ENCODE peak calls at places on chromosomes 7 and 10, in nine cellular contexts. J is A549, B is HCT116, W is K562, X is SK-N-SH, G is HL-60, Y is GM23338, A is HepG2, H is GM12878. V is an unnamed sample.

GRCh38 chr7:76302299-76303056 is at the start of gene HSPB1:
- DNase-seq in J (peak), B (peak), W (peak), X (peak), G (no peak), Y (peak), A (peak), H (peak), V (no peak)

GRCh38 chr10:28592953-28593352 is 60.0 kb downstream of the WAC start:
- DNase-seq in J (peak), B (peak), W (peak), X (no peak), G (peak), Y (no peak), A (peak), H (no peak), V (no peak)

GRCh38 chr7:128743112-128743772 is 4.1 kb downstream of the CALU start:
- DNase-seq in J (no peak), B (no peak), W (no peak), X (no peak), G (no peak), Y (no peak), A (no peak), H (no peak), V (no peak)

GRCh38 chr10:95308389-95309302 is 17.8 kb upstream of the PDLIM1 start:
- DNase-seq in J (peak), B (peak), W (no peak), X (no peak), G (no peak), Y (no peak), A (peak), H (no peak), V (peak)

GRCh38 chr7:104794589-104794988 is 219.4 kb upstream of the KMT2E start:
- DNase-seq in J (no peak), B (no peak), W (no peak), X (no peak), G (no peak), Y (no peak), A (no peak), H (no peak), V (no peak)

GRCh38 chr10:24834869-24835268 is 111.2 kb upstream of the ARHGAP21 start:
- DNase-seq in J (no peak), B (no peak), W (no peak), X (no peak), G (no peak), Y (no peak), A (no peak), H (no peak), V (no peak)

GRCh38 chr10:129695671-129696070 is 228.6 kb downstream of the MGMT start:
- DNase-seq in J (no peak), B (no peak), W (no peak), X (no peak), G (no peak), Y (no peak), A (no peak), H (no peak), V (no peak)

GRCh38 chr7:43787771-43788170 is 29.3 kb downstream of the BLVRA start:
- DNase-seq in J (no peak), B (no peak), W (no peak), X (no peak), G (no peak), Y (no peak), A (no peak), H (no peak), V (no peak)

GRCh38 chr10:76285012-76285411 is 853.6 kb downstream of the LRMDA start:
- DNase-seq in J (no peak), B (no peak), W (no peak), X (no peak), G (no peak), Y (no peak), A (peak), H (no peak), V (no peak)

GRCh38 chr7:152711444-152711944 is 35.6 kb upstream of the XRCC2 start:
- DNase-seq in J (no peak), B (no peak), W (no peak), X (no peak), G (no peak), Y (no peak), A (no peak), H (no peak), V (no peak)

GRCh38 chr10:49600781-49601400 is 9.2 kb upstream of the SLC18A3 start:
- DNase-seq in J (no peak), B (no peak), W (no peak), X (no peak), G (no peak), Y (no peak), A (no peak), H (no peak), V (no peak)

GRCh38 chr10:124152781-124153600 is 59.6 kb upstream of the CHST15 start:
- DNase-seq in J (peak), B (peak), W (no peak), X (peak), G (peak), Y (peak), A (peak), H (peak), V (peak)

GRCh38 chr7:131164025-131164899 is 163.4 kb upstream of the MKLN1 start:
- DNase-seq in J (peak), B (peak), W (no peak), X (no peak), G (no peak), Y (peak), A (no peak), H (no peak), V (peak)

GRCh38 chr7:119783799-119784198 is 489.2 kb upstream of the KCND2 start:
- DNase-seq in J (no peak), B (no peak), W (no peak), X (no peak), G (no peak), Y (no peak), A (no peak), H (no peak), V (no peak)

GRCh38 chr10:115417585-115418265 is 324.6 kb downstream of the ATRNL1 start:
- DNase-seq in J (peak), B (peak), W (no peak), X (peak), G (peak), Y (peak), A (peak), H (peak), V (peak)

GRCh38 chr10:121516483-121516882 is 81.8 kb downstream of the FGFR2 start:
- DNase-seq in J (no peak), B (no peak), W (no peak), X (no peak), G (no peak), Y (no peak), A (no peak), H (no peak), V (no peak)

GRCh38 chr10:26486304-26486703 is 48.2 kb downstream of the APBB1IP start:
- DNase-seq in J (peak), B (no peak), W (no peak), X (no peak), G (no peak), Y (no peak), A (no peak), H (no peak), V (no peak)

GRCh38 chr7:16644987-16645592 is 464 bp downstream of the ANKMY2 start:
- DNase-seq in J (peak), B (no peak), W (peak), X (peak), G (no peak), Y (peak), A (no peak), H (no peak), V (no peak)

GRCh38 chr10:113269333-113269732 is 283.5 kb upstream of the HABP2 start:
- DNase-seq in J (no peak), B (no peak), W (no peak), X (no peak), G (no peak), Y (peak), A (no peak), H (no peak), V (no peak)

GRCh38 chr7:55128693-55129394 is 110.0 kb downstream of the EGFR start:
- DNase-seq in J (no peak), B (no peak), W (no peak), X (no peak), G (no peak), Y (no peak), A (no peak), H (no peak), V (no peak)

GRCh38 chr7:23003505-23004246 is 10.3 kb downstream of the HYCC1 start:
- DNase-seq in J (no peak), B (no peak), W (no peak), X (no peak), G (no peak), Y (no peak), A (no peak), H (no peak), V (no peak)

GRCh38 chr10:22489467-22489866 is 144.2 kb downstream of the SPAG6 start:
- DNase-seq in J (no peak), B (no peak), W (no peak), X (no peak), G (peak), Y (no peak), A (no peak), H (no peak), V (no peak)

GRCh38 chr7:137445998-137446397 is 102.5 kb upstream of the PTN start:
- DNase-seq in J (no peak), B (no peak), W (no peak), X (no peak), G (no peak), Y (no peak), A (no peak), H (no peak), V (no peak)

GRCh38 chr10:89644967-89645741 is at the start of gene PANK1:
- DNase-seq in J (peak), B (peak), W (peak), X (peak), G (peak), Y (peak), A (peak), H (peak), V (peak)

GRCh38 chr7:74371381-74372059 is 82.2 kb upstream of the GTF2IRD1 start:
- DNase-seq in J (no peak), B (peak), W (peak), X (no peak), G (no peak), Y (peak), A (no peak), H (no peak), V (no peak)

GRCh38 chr10:121104476-121105111 is 253.4 kb downstream of the WDR11 start:
- DNase-seq in J (no peak), B (no peak), W (no peak), X (no peak), G (no peak), Y (no peak), A (no peak), H (no peak), V (no peak)

GRCh38 chr7:5598769-5599371 is 175.2 kb upstream of the TNRC18 start:
- DNase-seq in J (no peak), B (no peak), W (peak), X (peak), G (no peak), Y (peak), A (no peak), H (no peak), V (no peak)

GRCh38 chr7:69162931-69163330 is 435.3 kb upstream of the AUTS2 start:
- DNase-seq in J (no peak), B (no peak), W (no peak), X (no peak), G (no peak), Y (no peak), A (no peak), H (no peak), V (no peak)

GRCh38 chr10:132540456-132540855 is 2.9 kb downstream of the INPP5A start:
- DNase-seq in J (no peak), B (no peak), W (no peak), X (no peak), G (no peak), Y (peak), A (no peak), H (no peak), V (no peak)

GRCh38 chr7:78679477-78679876 is 774.0 kb downstream of the MAGI2 start:
- DNase-seq in J (no peak), B (no peak), W (no peak), X (no peak), G (no peak), Y (no peak), A (no peak), H (no peak), V (no peak)

GRCh38 chr7:75660566-75661215 is 78.0 kb downstream of the HIP1 start:
- DNase-seq in J (no peak), B (no peak), W (no peak), X (no peak), G (no peak), Y (no peak), A (peak), H (no peak), V (no peak)

GRCh38 chr7:155979994-155980393 is 167.7 kb upstream of the SHH start:
- DNase-seq in J (no peak), B (no peak), W (no peak), X (no peak), G (no peak), Y (no peak), A (no peak), H (no peak), V (no peak)

GRCh38 chr10:25682203-25682950 is 251.7 kb upstream of the MYO3A start:
- DNase-seq in J (peak), B (no peak), W (peak), X (peak), G (no peak), Y (peak), A (no peak), H (no peak), V (no peak)

GRCh38 chr7:35593896-35594295 is 101.0 kb downstream of the HERPUD2 start:
- DNase-seq in J (no peak), B (peak), W (peak), X (peak), G (no peak), Y (peak), A (peak), H (no peak), V (no peak)

GRCh38 chr7:153581415-153581814 is 470.8 kb upstream of the DPP6 start:
- DNase-seq in J (no peak), B (no peak), W (no peak), X (no peak), G (no peak), Y (no peak), A (no peak), H (no peak), V (no peak)

GRCh38 chr7:152905949-152906348 is 146.4 kb downstream of the ACTR3B start:
- DNase-seq in J (no peak), B (no peak), W (no peak), X (no peak), G (no peak), Y (no peak), A (no peak), H (no peak), V (no peak)

GRCh38 chr7:78435355-78435754 is 636.8 kb downstream of the PHTF2 start:
- DNase-seq in J (no peak), B (no peak), W (no peak), X (no peak), G (no peak), Y (no peak), A (no peak), H (no peak), V (no peak)

GRCh38 chr10:30988831-30989458 is 42.7 kb downstream of the ZNF438 start:
- DNase-seq in J (no peak), B (no peak), W (no peak), X (no peak), G (no peak), Y (no peak), A (no peak), H (no peak), V (no peak)

DNA sequence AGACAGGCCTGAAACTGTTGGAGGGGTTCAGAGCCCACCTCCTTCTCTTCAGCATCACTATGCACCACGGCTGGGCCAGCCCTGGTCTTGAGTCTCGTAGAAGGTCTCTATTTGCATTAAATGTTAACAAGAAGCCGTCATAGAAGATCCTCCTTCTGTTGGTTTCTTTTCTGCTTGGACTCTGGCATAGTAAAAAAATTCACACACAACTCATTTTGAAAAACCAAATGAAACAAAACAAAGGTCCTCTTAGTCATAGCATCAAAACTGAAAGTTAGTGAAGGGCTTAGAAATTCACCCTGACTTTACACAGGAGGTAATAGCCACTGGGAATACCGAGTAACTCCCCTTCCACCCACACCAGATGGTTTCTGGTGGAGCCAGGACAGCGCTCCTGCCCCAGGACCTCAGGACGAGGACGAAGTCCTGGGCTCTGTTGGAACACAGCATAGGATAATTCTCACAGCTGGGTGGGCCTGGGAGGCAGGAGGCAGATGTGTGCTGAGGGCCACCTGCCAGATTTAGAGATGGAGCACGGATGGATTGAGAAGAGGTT is 248.4 kb upstream of the KLF6 start:
- DNase-seq in J (no peak), B (no peak), W (no peak), X (no peak), G (no peak), Y (no peak), A (no peak), H (peak), V (no peak)
- TF ChIP-seq REST in J (no peak), B (no peak), W (no peak), X (no peak), G (no peak), Y (no peak), A (no peak), H (no peak), V (no peak)

DNA sequence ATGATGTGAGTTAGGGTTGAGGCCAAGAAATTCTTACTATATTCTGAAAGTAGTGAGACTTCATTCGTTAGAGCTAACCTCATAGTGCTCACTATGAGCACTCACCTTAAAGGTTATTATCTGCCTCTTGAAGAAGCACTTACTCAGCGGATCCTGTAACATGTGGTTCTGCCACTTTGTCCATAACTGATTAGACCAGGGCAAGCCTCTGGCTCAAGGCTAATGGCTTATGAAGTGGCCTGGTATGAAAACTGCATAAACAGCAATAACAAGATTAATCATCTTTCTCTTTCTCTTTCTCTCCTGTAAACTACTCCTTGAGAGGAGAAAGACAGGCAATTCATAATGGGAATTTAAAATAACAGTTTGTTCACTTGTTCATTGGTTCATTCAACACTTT is 82.8 kb downstream of the MAPK8 start:
- DNase-seq in J (no peak), B (no peak), W (no peak), X (no peak), G (no peak), Y (no peak), A (no peak), H (no peak), V (no peak)
- TF ChIP-seq REST in J (no peak), B (no peak), W (no peak), X (no peak), G (no peak), Y (no peak), A (no peak), H (no peak), V (no peak)

GRCh38 chr7:101874028-101874427 is 56.6 kb downstream of the CUX1 start:
- DNase-seq in J (no peak), B (no peak), W (no peak), X (no peak), G (no peak), Y (no peak), A (no peak), H (no peak), V (no peak)
- TF ChIP-seq REST in J (no peak), B (no peak), W (no peak), X (no peak), G (no peak), Y (no peak), A (no peak), H (no peak), V (no peak)

GRCh38 chr10:101840741-101841453 is 2.7 kb downstream of the KCNIP2 start:
- DNase-seq in J (peak), B (peak), W (peak), X (peak), G (no peak), Y (peak), A (peak), H (no peak), V (no peak)
- TF ChIP-seq REST in J (peak), B (no peak), W (no peak), X (peak), G (peak), Y (peak), A (peak), H (peak), V (peak)

DNA sequence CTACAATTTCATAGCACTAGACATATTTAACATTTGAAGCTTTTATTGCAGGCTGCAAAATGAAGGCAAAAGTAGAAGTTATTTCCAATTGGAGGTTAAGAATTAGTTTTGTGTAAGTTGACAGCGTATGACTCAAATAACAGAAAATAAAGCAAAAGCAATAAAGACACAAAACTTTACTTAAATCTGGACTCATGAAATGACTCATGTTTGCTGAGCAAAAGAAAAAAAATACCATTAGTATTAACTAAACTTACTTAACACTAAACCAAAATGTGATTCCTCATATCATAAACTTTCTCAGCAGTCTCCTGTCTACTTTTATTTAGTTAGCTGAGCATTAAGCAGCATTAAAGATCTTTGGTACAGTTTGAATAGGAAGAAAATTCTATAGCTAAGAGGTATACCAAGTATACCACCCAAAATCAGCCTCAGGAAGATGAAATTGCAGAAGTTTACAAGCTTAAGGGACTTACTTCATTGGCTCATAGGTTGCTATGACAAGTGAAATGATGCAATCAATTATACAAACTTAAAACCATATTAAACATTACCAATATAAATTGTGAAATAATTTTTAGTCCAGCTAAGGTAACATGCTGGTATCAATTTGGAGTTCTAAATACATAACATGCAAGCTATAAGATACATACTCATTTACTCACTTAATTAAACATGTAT is 1131.4 kb downstream of the XPNPEP1 start:
- DNase-seq in J (no peak), B (no peak), W (no peak), X (no peak), G (no peak), Y (no peak), A (no peak), H (no peak), V (no peak)
- TF ChIP-seq REST in J (no peak), B (no peak), W (no peak), X (no peak), G (no peak), Y (no peak), A (no peak), H (no peak), V (no peak)

GRCh38 chr7:47103498-47104205 is 478.3 kb downstream of the TNS3 start:
- DNase-seq in J (no peak), B (no peak), W (peak), X (no peak), G (no peak), Y (peak), A (no peak), H (no peak), V (no peak)
- TF ChIP-seq REST in J (no peak), B (no peak), W (no peak), X (no peak), G (no peak), Y (no peak), A (no peak), H (no peak), V (no peak)

GRCh38 chr7:98562336-98563182 is 54.5 kb upstream of the NPTX2 start:
- DNase-seq in J (no peak), B (no peak), W (no peak), X (peak), G (no peak), Y (no peak), A (no peak), H (no peak), V (no peak)
- TF ChIP-seq REST in J (no peak), B (no peak), W (no peak), X (no peak), G (no peak), Y (no peak), A (no peak), H (no peak), V (no peak)

V was measured in Panc1.